ENCODE peak calls at places on chromosomes 4 and X, in ten cellular contexts. Z, F, X, O, D, T, G, Y, A and S are unnamed samples. For H3K4me1, the result is how much of the 10 kb centered on the place peaks cover.

GRCh38 chr4:6092131-6092530 is 73.9 kb upstream of the C4orf50 start:
- DNase-seq in Z (no peak), F (no peak), X (no peak), O (no peak), D (no peak), T (no peak), G (no peak), Y (no peak), A (no peak), S (no peak)

GRCh38 chr4:93475730-93476129 is 352.8 kb upstream of the ATOH1 start:
- DNase-seq in Z (peak), F (no peak), X (no peak), O (no peak), D (no peak), T (no peak), G (no peak), Y (no peak), A (no peak), S (no peak)

GRCh38 chrX:40552768-40553167 is 28.0 kb upstream of the ATP6AP2 start:
- DNase-seq in Z (peak), F (peak), X (no peak), O (no peak), D (no peak), T (no peak), G (peak), Y (no peak), A (no peak), S (no peak)

GRCh38 chr4:14906805-14907204 is 95.5 kb upstream of the CPEB2 start:
- DNase-seq in Z (no peak), F (no peak), X (no peak), O (no peak), D (no peak), T (no peak), G (no peak), Y (no peak), A (no peak), S (no peak)

GRCh38 chrX:120664081-120664480 is 34.2 kb upstream of the C1GALT1C1 start:
- DNase-seq in Z (peak), F (peak), X (no peak), O (no peak), D (no peak), T (no peak), G (peak), Y (no peak), A (peak), S (peak)

GRCh38 chr4:11404431-11404830 is 24.3 kb downstream of the HS3ST1 start:
- DNase-seq in Z (no peak), F (no peak), X (no peak), O (no peak), D (no peak), T (no peak), G (no peak), Y (no peak), A (no peak), S (no peak)

GRCh38 chrX:15269618-15270521 is at the start of gene ASB9:
- DNase-seq in Z (peak), F (peak), X (peak), O (no peak), D (no peak), T (peak), G (peak), Y (peak), A (peak), S (no peak)

GRCh38 chr4:151990201-151990600 is 229.4 kb upstream of the GATB start:
- DNase-seq in Z (peak), F (peak), X (no peak), O (no peak), D (no peak), T (no peak), G (peak), Y (no peak), A (no peak), S (no peak)

GRCh38 chr4:34181311-34181808 is 2063.0 kb downstream of the ARAP2 start:
- DNase-seq in Z (peak), F (peak), X (peak), O (no peak), D (no peak), T (no peak), G (peak), Y (no peak), A (no peak), S (no peak)

GRCh38 chrX:65610040-65610439 is 57.4 kb upstream of the MSN start:
- DNase-seq in Z (no peak), F (peak), X (no peak), O (no peak), D (no peak), T (no peak), G (no peak), Y (no peak), A (no peak), S (no peak)

GRCh38 chr4:107937040-107937439 is 5.7 kb downstream of the CYP2U1 start:
- DNase-seq in Z (no peak), F (no peak), X (no peak), O (no peak), D (no peak), T (no peak), G (no peak), Y (no peak), A (no peak), S (no peak)

GRCh38 chr4:107930821-107931774 is at the start of gene CYP2U1:
- DNase-seq in Z (peak), F (peak), X (peak), O (peak), D (peak), T (peak), G (peak), Y (peak), A (peak), S (peak)

GRCh38 chr4:107931775-107932321 is 499 bp downstream of the CYP2U1 start:
- DNase-seq in Z (no peak), F (no peak), X (peak), O (no peak), D (peak), T (peak), G (no peak), Y (no peak), A (peak), S (no peak)

GRCh38 chr4:107939307-107939706 is 8.0 kb downstream of the CYP2U1 start:
- DNase-seq in Z (no peak), F (peak), X (no peak), O (no peak), D (no peak), T (no peak), G (peak), Y (no peak), A (no peak), S (no peak)

DNA sequence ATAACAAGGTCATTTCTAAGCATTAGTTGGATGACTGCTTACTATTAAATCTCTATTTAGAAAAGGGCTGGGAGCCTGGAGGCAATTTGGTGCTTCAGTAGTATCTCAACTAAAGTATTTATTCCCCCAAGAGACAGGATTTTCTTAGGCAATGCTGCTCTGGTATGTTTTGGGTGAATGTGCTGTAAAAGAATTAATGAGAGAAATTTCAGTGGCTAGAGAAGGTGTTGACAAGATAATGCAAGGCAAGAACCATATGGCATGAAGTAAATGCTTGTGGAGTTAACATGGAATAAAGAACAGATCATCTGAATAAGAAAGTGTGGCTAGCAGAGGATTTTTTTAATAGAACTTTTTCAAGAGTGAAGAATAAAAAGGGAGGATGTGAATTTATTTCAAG is 3.9 kb downstream of the CYP2U1 start:
- DNase-seq in Z (no peak), F (no peak), X (no peak), O (no peak), D (no peak), T (no peak), G (no peak), Y (no peak), A (no peak), S (no peak)
- H3K27ac ChIP-seq in Z (no peak), F (no peak), X (no peak), O (no peak), D (no peak), T (no peak), G (no peak), Y (no peak), A (no peak), S (no peak)

DNA sequence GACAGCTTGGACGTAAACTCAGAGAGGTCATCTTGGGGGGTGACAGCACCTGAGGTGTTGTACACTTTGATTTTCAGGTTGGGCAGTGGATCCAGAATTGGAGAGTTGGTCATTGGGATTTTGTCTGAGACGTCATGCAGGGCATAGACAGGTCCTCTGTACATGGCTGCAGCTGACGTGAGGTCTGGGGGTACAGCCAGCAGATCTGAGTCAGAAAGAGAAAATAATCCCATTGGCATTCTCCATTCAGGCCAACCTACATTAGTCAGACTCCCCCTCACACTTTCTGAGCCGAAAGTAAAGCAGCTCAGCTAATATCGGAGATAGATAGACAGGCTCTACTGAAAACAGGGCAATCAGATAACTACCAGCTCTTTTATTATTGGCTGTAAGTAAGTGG is 329.7 kb downstream of the UNC5C start:
- DNase-seq in Z (no peak), F (peak), X (no peak), O (no peak), D (no peak), T (no peak), G (no peak), Y (no peak), A (no peak), S (no peak)
- H3K4me3 ChIP-seq in Z (no peak), F (peak), X (no peak), O (no peak), D (no peak), T (no peak), G (no peak), Y (no peak), A (no peak), S (no peak)

DNA sequence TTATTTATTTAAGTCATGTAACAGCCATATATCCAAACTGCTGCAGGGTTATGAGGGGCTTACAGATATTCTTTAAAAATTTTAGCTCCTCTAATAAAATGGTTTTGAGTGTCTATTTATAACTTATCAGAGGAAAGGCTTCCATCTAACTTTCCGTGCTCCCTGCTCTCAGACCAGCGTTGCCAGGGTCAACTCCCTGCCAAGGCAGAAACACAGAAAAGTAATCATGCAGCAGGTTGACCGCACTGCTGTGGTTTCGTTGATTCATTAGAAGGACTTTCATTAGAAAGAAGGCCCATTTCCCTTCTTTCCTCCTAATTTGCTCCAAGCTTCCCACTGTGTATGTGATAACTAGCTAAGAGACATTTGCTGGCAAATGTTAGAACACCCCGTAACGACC is 33.9 kb downstream of the BCLAF3 start:
- DNase-seq in Z (no peak), F (no peak), X (no peak), O (peak), D (no peak), T (no peak), G (no peak), Y (no peak), A (no peak), S (no peak)
- H3K4me1 ChIP-seq in Z (under half), F (under half), X (under half), O (under half), D (under half), T (under half), G (under half), Y (under half), A (under half), S (under half)

DNA sequence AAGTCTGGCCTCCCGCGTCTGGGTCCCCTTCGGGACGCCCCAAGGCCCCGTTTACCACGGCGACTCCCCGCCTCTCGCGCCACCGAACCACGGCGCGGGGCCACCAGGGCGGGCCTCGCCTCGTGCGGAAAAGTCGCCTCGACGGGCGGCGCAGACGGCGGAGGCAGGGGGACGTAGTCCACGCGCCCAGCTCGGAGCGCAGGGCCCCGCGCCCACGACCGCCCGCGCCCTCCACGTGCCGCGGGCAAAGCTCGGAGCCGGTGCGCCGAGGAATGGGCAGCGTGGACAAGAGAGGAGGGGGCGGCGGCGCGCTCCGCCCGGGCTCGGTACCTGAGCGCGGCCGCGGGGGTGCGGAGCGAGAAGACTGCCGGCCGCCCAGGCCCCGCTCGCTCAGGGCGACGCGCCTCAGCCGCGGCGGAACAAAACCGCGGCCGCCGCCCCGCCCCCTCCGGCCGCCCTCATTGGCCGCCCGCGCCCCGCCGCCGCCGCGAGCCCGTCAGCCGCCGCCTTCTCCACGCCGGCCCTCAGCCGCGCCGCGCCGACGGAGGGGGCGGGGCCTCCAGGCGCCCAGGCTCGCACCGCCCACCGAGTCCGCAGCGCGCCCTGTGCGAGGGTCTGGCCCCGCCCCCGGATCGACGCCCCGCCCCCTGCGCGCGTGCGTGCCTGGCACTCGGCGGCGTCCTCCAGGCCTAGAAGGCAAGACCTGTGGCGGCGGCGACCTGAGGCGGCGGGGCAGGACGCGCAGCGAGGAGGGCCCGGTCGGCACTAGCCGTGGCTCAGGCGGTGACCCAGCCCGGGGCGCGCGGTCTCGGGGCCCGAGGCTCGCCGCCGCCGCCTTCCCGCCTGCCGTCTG is at the start of gene FAM53A:
- DNase-seq in Z (peak), F (peak), X (peak), O (peak), D (peak), T (peak), G (peak), Y (peak), A (peak), S (peak)
- H3K27ac ChIP-seq in Z (peak), F (peak), X (no peak), O (peak), D (peak), T (peak), G (no peak), Y (no peak), A (peak), S (peak)

DNA sequence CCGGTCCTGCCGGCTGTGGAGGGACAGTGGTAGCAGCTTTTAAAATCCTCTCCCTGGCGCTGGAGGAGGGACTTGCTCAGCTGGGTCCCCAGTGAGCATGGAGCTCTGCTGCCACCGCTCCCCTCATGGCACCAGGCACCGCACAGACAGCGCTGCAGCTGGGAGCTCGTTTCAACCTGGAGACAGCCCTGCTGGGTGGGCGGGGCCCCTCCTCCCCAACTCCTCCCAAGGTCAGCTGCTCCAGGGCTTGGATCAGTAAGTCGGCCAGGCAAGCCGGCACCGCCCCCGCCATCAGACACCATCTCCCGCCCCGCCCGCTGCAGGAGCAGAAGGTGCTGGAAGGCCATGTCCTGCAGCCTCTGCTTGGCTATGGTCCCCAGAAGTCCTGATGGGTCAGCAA is 16.4 kb downstream of the ZFYVE28 start:
- DNase-seq in Z (peak), F (peak), X (peak), O (peak), D (peak), T (peak), G (no peak), Y (peak), A (peak), S (no peak)
- H3K4me3 ChIP-seq in Z (no peak), F (peak), X (no peak), O (peak), D (peak), T (no peak), G (no peak), Y (no peak), A (peak), S (peak)

DNA sequence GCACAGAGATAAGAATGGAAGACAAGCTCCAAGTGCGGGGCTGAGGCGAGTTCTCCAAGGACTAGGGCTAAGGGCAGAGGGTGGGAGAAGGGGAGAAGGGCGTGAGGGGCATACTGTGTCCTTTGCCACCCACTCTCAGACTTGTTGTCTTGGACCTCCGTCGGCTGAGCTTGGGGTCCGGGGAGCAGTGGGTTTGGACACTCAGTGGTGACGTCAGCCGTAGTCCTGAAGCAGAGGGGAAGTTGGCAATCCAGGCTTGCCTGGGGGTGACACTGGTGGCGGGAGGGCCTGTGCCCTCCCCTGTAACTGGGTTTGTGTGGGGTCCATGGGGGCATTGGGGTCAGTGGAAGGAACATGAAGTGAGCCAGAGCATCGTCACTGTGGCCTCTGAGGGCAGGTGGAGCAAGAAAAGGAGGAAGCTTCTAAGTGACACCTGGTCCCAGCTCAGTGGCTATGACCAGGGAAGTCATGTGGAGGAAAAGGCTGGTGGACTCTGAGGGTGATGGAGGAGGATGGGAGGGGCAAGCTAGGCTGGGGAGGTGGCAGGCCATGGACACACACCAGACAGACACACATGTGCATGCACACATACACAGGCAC is 17.6 kb downstream of the CD99 start:
- DNase-seq in Z (no peak), F (no peak), X (no peak), O (no peak), D (no peak), T (no peak), G (no peak), Y (no peak), A (no peak), S (no peak)
- H3K4me1 ChIP-seq in Z (half or more), F (half or more), X (half or more), O (half or more), D (half or more), T (under half), G (under half), Y (under half), A (half or more), S (half or more)

DNA sequence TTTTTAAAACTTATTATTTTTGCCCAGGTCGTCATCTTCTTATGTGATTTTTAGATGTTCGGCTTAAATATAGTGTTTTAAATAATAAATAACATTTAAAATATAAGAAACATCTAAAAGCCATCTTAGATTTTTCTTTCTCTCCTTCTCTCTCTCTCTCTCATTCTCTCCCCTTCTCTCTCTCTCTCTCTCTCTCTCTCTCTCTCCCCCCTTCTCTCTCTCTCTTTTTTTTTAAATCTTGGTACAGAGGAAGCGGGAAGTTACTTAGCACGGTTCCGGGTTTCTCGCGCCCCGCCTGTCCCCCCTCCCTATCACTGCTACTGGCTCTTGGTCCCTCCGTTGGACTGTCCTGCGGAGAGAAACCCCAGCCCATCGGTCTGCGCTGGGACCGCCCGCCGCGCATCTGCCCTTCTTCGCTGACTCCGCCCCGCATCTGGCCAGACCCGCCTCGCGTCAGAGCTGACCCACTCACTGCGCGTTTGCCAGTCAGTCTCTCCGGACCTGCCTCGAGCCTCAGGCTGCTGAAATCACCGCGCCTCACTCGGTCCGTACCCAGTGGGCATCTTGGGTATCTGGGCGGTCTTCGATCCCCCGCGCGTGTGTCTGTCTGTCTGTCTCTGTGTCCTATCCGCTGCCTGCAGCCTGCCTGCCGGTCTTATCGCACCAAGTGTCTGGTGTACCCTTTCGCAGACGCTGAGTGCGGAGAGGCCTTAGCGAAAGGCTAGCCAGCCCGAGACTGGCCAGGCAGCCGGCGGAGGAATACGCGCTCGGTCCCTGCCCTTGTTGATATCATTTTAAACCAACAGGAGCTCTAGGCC is at the start of gene PABPC5:
- DNase-seq in Z (peak), F (peak), X (no peak), O (peak), D (peak), T (peak), G (peak), Y (peak), A (no peak), S (no peak)
- H3K27ac ChIP-seq in Z (no peak), F (peak), X (no peak), O (peak), D (no peak), T (no peak), G (no peak), Y (peak), A (no peak), S (no peak)